ENCODE peak calls at places on chromosomes 2 and 18, in four cellular contexts. P is RPMI8226, F is body of pancreas, V is RWPE1. Y is an unnamed sample.

GRCh38 chr2:189131986-189132385 is 47.6 kb downstream of the COL5A2 start:
- DNase-seq in P (no peak), F (no peak), V (no peak), Y (no peak)

GRCh38 chr2:217685255-217685605 is 317.6 kb downstream of the TNS1 start:
- DNase-seq in P (no peak), F (peak), V (peak), Y (peak)

GRCh38 chr2:31414601-31415241 is at the start of gene XDH:
- DNase-seq in P (peak), F (no peak), V (peak), Y (no peak)

GRCh38 chr18:46953195-46953594 is 35.8 kb downstream of the KATNAL2 start:
- DNase-seq in P (no peak), F (no peak), V (no peak), Y (no peak)

GRCh38 chr18:35983818-35984217 is 11.3 kb downstream of the RMP24 start:
- DNase-seq in P (no peak), F (no peak), V (no peak), Y (no peak)

GRCh38 chr2:32768387-32769174 is 140.7 kb downstream of the TTC27 start:
- DNase-seq in P (no peak), F (no peak), V (no peak), Y (no peak)

GRCh38 chr2:133484106-133484505 is 84.2 kb downstream of the NCKAP5 start:
- DNase-seq in P (no peak), F (no peak), V (no peak), Y (no peak)

GRCh38 chr2:222456479-222457077 is 32.2 kb downstream of the SGPP2 start:
- DNase-seq in P (no peak), F (no peak), V (no peak), Y (no peak)

GRCh38 chr2:195486987-195487644 is 169.9 kb upstream of the SLC39A10 start:
- DNase-seq in P (peak), F (no peak), V (peak), Y (no peak)

GRCh38 chr18:24027156-24027555 is 12.6 kb downstream of the TTC39C start:
- DNase-seq in P (no peak), F (no peak), V (peak), Y (no peak)

GRCh38 chr2:105674859-105675541 is 69.7 kb upstream of the NCK2 start:
- DNase-seq in P (no peak), F (no peak), V (no peak), Y (no peak)

GRCh38 chr2:47091118-47091517 is 64.0 kb downstream of the STPG4 start:
- DNase-seq in P (no peak), F (no peak), V (no peak), Y (no peak)

GRCh38 chr2:182949572-182950189 is 83.2 kb upstream of the FRZB start:
- DNase-seq in P (no peak), F (no peak), V (no peak), Y (no peak)

GRCh38 chr2:80040226-80040625 is 264.3 kb downstream of the LRRTM1 start:
- DNase-seq in P (no peak), F (no peak), V (no peak), Y (no peak)

GRCh38 chr2:25797607-25798488 is 80.4 kb downstream of the ASXL2 start:
- DNase-seq in P (no peak), F (no peak), V (no peak), Y (no peak)

GRCh38 chr2:241506793-241507429 is 1.5 kb downstream of the STK25 start:
- DNase-seq in P (no peak), F (no peak), V (no peak), Y (no peak)

GRCh38 chr2:27379840-27380625 is 501 bp downstream of the ZNF513 start:
- DNase-seq in P (no peak), F (peak), V (peak), Y (peak)

GRCh38 chr2:105763076-105763475 is 18.4 kb downstream of the NCK2 start:
- DNase-seq in P (no peak), F (no peak), V (no peak), Y (no peak)

GRCh38 chr2:185979546-185980071 is 241.0 kb downstream of the FSIP2 start:
- DNase-seq in P (peak), F (no peak), V (peak), Y (no peak)

GRCh38 chr2:168149431-168149830 is 98.0 kb downstream of the STK39 start:
- DNase-seq in P (no peak), F (no peak), V (no peak), Y (no peak)

GRCh38 chr2:129606496-129607270 is 372.8 kb upstream of the RAB6C start:
- DNase-seq in P (no peak), F (no peak), V (no peak), Y (no peak)

GRCh38 chr2:127593228-127594115 is 52.5 kb upstream of the GPR17 start:
- DNase-seq in P (no peak), F (no peak), V (no peak), Y (no peak)

GRCh38 chr2:104901037-104901851 is 47.3 kb downstream of the POU3F3 start:
- DNase-seq in P (no peak), F (peak), V (no peak), Y (no peak)

GRCh38 chr2:207330912-207331311 is 165.2 kb upstream of the KLF7 start:
- DNase-seq in P (no peak), F (no peak), V (peak), Y (no peak)

GRCh38 chr2:122884889-122885288 is 1129.4 kb downstream of the TSN start:
- DNase-seq in P (no peak), F (no peak), V (no peak), Y (no peak)

GRCh38 chr2:6784299-6784698 is 81.4 kb downstream of the CMPK2 start:
- DNase-seq in P (no peak), F (no peak), V (no peak), Y (no peak)

GRCh38 chr18:77099501-77100370 is 32.8 kb downstream of the MBP start:
- DNase-seq in P (no peak), F (no peak), V (no peak), Y (no peak)

GRCh38 chr18:79855147-79855910 is 57.6 kb downstream of the KCNG2 start:
- DNase-seq in P (no peak), F (no peak), V (no peak), Y (no peak)

GRCh38 chr2:61340242-61340641 is 130.6 kb downstream of the USP34 start:
- DNase-seq in P (no peak), F (no peak), V (peak), Y (no peak)

GRCh38 chr18:58886864-58887612 is 22.4 kb downstream of the ZNF532 start:
- DNase-seq in P (no peak), F (no peak), V (no peak), Y (no peak)

GRCh38 chr2:99865818-99866676 is 276.3 kb downstream of the AFF3 start:
- DNase-seq in P (no peak), F (no peak), V (no peak), Y (no peak)

GRCh38 chr2:106096446-106097369 is 97.4 kb downstream of the UXS1 start:
- DNase-seq in P (no peak), F (no peak), V (no peak), Y (no peak)

GRCh38 chr2:99337931-99338580 is 867 bp downstream of the EIF5B start:
- DNase-seq in P (peak), F (no peak), V (peak), Y (no peak)

GRCh38 chr2:156065912-156066311 is 266.6 kb downstream of the NR4A2 start:
- DNase-seq in P (peak), F (peak), V (no peak), Y (no peak)

GRCh38 chr2:167689444-167689843 is 558.0 kb downstream of the STK39 start:
- DNase-seq in P (no peak), F (no peak), V (no peak), Y (no peak)